ENCODE peak calls at places on chromosomes 3 and 15, in ten cellular contexts. N, S, F, J, D, Y, O, X, G and I are unnamed samples.
A peak's percentile ranks its signal among the peaks of the same experiment; 100 is the strongest.

GRCh38 chr3:22835041-22835440 is 368.1 kb upstream of the UBE2E2 start:
- DNase-seq in S (no peak), O (no peak), J (no peak), X (no peak), F (no peak), Y (no peak), D (no peak), N (no peak), G (no peak), I (no peak)

GRCh38 chr3:105759442-105760078 is 109.3 kb downstream of the CBLB start:
- DNase-seq in N (no peak), S (no peak), Y (no peak), O (no peak), X (no peak), G (no peak), D (no peak), F (no peak), J (no peak), I (no peak)

GRCh38 chr3:169390741-169391300 is 272.7 kb downstream of the MECOM start:
- DNase-seq in X (no peak), S (no peak), Y (no peak), D (no peak), O (no peak), J (no peak), N (no peak), F (peak; percentile 73), G (no peak), I (no peak)

GRCh38 chr15:78640840-78641733 is at the start of gene CHRNB4:
- DNase-seq in S (no peak), G (no peak), D (no peak), N (no peak), Y (peak; percentile 92), X (no peak), J (no peak), F (peak; percentile 41), O (no peak), I (no peak)

GRCh38 chr15:85421116-85421925 is 40.9 kb downstream of the AKAP13 start:
- DNase-seq in J (no peak), F (peak; percentile 60), G (no peak), O (no peak), D (no peak), N (no peak), Y (no peak), X (no peak), S (no peak), I (no peak)

GRCh38 chr3:172640751-172641150 is 70.1 kb downstream of the NCEH1 start:
- DNase-seq in J (no peak), F (no peak), N (no peak), X (no peak), S (no peak), D (no peak), G (no peak), Y (no peak), O (peak; percentile 53), I (no peak)

GRCh38 chr15:90024406-90024805 is 23.3 kb downstream of the ZNF710 start:
- DNase-seq in O (no peak), Y (no peak), D (no peak), G (no peak), X (no peak), N (no peak), F (no peak), S (no peak), J (no peak), I (no peak)

GRCh38 chr3:45889278-45889833 is 3.0 kb downstream of the CCR9 start:
- DNase-seq in N (no peak), G (no peak), J (no peak), Y (no peak), X (no peak), S (no peak), D (no peak), F (no peak), O (no peak), I (no peak)

GRCh38 chr3:171944109-171945016 is 95.0 kb upstream of the FNDC3B start:
- DNase-seq in Y (peak; percentile 48), O (no peak), F (peak; percentile 37), G (no peak), X (no peak), J (no peak), S (no peak), N (no peak), D (no peak), I (no peak)

GRCh38 chr15:74322558-74323180 is 44.8 kb downstream of the CYP11A1 start:
- DNase-seq in S (peak; percentile 83), F (peak; percentile 69), O (no peak), G (peak; percentile 73), Y (peak; percentile 84), D (peak; percentile 38), N (peak; percentile 62), J (peak; percentile 59), X (peak; percentile 61), I (no peak)

GRCh38 chr15:84609818-84610525 is 9.2 kb downstream of the ZSCAN2 start:
- DNase-seq in O (no peak), S (no peak), F (no peak), J (no peak), X (no peak), D (no peak), G (no peak), N (no peak), Y (no peak), I (no peak)

GRCh38 chr15:26628879-26629529 is 143.9 kb downstream of the GABRB3 start:
- DNase-seq in O (no peak), D (peak; percentile 34), G (no peak), J (peak; percentile 56), X (peak; percentile 83), F (peak; percentile 22), S (peak; percentile 52), Y (peak; percentile 50), N (peak; percentile 40), I (no peak)

DNA sequence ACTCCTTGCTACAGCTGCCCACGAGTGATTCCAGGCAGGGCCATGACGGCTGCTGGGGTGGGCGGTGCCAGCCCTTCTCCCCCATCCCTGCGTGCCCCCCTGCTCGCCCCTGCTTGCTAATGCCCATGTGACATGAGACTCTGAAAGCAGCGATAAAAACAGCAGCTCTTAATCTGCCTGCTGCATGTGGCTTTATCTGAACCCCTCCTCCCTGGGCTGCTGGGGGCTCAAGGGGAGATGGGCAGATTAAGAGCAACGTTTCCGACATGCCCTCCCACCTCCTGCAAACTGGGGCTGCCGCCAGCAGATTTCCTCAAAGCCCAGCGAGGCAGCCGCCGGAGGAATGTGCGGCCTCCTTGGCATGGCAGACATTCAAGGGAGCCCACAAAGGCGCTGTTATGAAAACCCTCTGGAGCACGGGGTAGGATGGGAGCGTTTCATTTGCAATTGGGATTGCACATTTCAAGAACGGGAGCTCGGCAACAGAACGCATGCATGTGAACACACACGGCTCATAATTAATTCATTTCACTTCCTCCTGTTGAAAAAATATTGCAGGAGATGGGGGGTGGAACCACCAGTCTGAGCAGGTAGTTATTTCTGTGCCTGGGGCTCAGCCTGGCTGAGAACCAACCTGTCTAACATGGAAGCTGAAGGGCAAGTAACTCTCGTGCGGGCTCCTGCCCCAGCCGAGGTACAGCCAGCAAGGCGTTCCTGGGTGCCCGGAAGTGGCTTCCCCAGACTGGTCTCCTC is 504.2 kb upstream of the PROK2 start:
- DNase-seq in G (no peak), S (no peak), F (peak; percentile 92), D (no peak), O (no peak), N (peak; percentile 25), X (peak; percentile 27), Y (peak; percentile 73), J (peak; percentile 52), I (peak; percentile 38)
- H3K4me3 ChIP-seq in G (peak overlapping the region; percentile 1), S (no peak overlapping the region), F (no peak overlapping the region), D (no peak overlapping the region), O (peak overlapping the region; percentile 13), N (peak overlapping the region; percentile 30), X (no peak overlapping the region), Y (no peak overlapping the region), J (peak overlapping the region; percentile 23), I (peak overlapping the region; percentile 29)

DNA sequence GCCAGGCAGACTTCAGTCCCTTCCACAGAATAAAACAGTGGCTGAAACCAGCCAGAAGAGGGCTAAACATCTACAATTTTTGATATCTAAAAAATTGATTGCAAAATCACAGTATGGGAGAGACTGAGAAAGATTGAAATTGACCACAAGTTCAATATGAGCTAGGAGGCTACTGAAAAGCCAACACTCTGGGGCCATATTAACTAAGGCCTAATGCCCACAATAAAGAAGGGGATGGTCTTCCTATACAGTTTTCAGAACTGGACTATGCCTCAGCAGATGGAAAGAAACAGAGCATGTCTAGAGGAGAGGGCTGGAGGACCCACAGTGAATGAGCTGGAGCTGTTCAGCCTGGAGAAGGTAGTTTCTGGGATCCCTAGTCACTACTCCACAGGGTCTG is 53.2 kb downstream of the WNT7A start:
- DNase-seq in J (no peak), X (no peak), Y (no peak), S (no peak), O (no peak), D (no peak), F (no peak), N (no peak), G (no peak), I (no peak)
- TF ChIP-seq CTCF in J (no peak), X (no peak), Y (no peak), S (no peak), O (no peak), D (no peak), F (no peak), N (no peak), G (no peak), I (no peak)

GRCh38 chr3:197598404-197598980 is 42.7 kb upstream of the BDH1 start:
- DNase-seq in D (no peak), O (no peak), S (no peak), G (no peak), N (no peak), F (no peak), J (no peak), X (no peak), Y (no peak), I (no peak)

GRCh38 chr3:197599089-197599765 is 43.5 kb upstream of the BDH1 start:
- DNase-seq in J (peak; percentile 74), G (peak; percentile 76), S (peak; percentile 79), X (peak; percentile 78), F (peak; percentile 84), D (peak; percentile 63), Y (peak; percentile 87), N (peak; percentile 75), O (no peak), I (peak; percentile 44)

GRCh38 chr3:197600796-197601565 is 45.2 kb upstream of the BDH1 start:
- DNase-seq in D (no peak), N (no peak), F (no peak), G (peak; percentile 54), O (no peak), Y (no peak), J (no peak), S (no peak), X (no peak), I (no peak)

GRCh38 chr3:197606468-197606867 is 50.7 kb upstream of the BDH1 start:
- DNase-seq in G (no peak), J (no peak), N (no peak), D (no peak), X (no peak), Y (no peak), S (no peak), F (no peak), O (no peak), I (no peak)

GRCh38 chr3:197603317-197603933 is 47.7 kb upstream of the BDH1 start:
- DNase-seq in F (no peak), D (no peak), J (no peak), O (no peak), X (no peak), G (no peak), Y (no peak), S (no peak), N (no peak), I (no peak)
- H3K27ac ChIP-seq in F (no peak overlapping the region), D (no peak overlapping the region), J (no peak overlapping the region), O (no peak overlapping the region), X (no peak overlapping the region), G (no peak overlapping the region), Y (no peak overlapping the region), S (no peak overlapping the region), N (no peak overlapping the region), I (no peak overlapping the region)

GRCh38 chr3:69014022-69014580 is 617 bp upstream of the EOGT start:
- DNase-seq in X (no peak), G (no peak), D (no peak), F (no peak), J (no peak), N (no peak), S (no peak), Y (no peak), O (no peak), I (no peak)
- H3K4me3 ChIP-seq in X (peak overlapping the region; percentile 66), G (peak overlapping the region; percentile 77), D (peak overlapping the region; percentile 63), F (peak overlapping the region; percentile 66), J (peak overlapping the region; percentile 54), N (peak overlapping the region; percentile 92), S (peak overlapping the region; percentile 85), Y (peak overlapping the region; percentile 80), O (peak overlapping the region; percentile 87), I (peak overlapping the region; percentile 76)